ENCODE peak calls at places on chromosome 5, in four cellular contexts. Z is K562, J is HCT116, F is HepG2. T is an unnamed sample.

GRCh38 chr5:2782658-2783057 is 31.2 kb upstream of the IRX2 start:
- DNase-seq in Z (no peak), J (no peak), F (no peak), T (no peak)

GRCh38 chr5:116696356-116696755 is 121.7 kb upstream of the SEMA6A start:
- DNase-seq in Z (no peak), J (no peak), F (no peak), T (no peak)

GRCh38 chr5:143064661-143065060 is 294.5 kb downstream of the ARHGAP26 start:
- DNase-seq in Z (no peak), J (no peak), F (no peak), T (no peak)

GRCh38 chr5:114355086-114355830 is 6.6 kb upstream of the KCNN2 start:
- DNase-seq in Z (no peak), J (no peak), F (no peak), T (no peak)

GRCh38 chr5:25414746-25415145 is 770.0 kb upstream of the CDH10 start:
- DNase-seq in Z (no peak), J (no peak), F (no peak), T (no peak)

GRCh38 chr5:36078430-36078829 is 11.7 kb upstream of the UGT3A2 start:
- DNase-seq in Z (no peak), J (no peak), F (no peak), T (no peak)

GRCh38 chr5:115455241-115455640 is 89.3 kb downstream of the FEM1C start:
- DNase-seq in Z (no peak), J (no peak), F (no peak), T (no peak)

GRCh38 chr5:127898551-127899213 is 184.9 kb upstream of the SLC12A2 start:
- DNase-seq in Z (no peak), J (no peak), F (no peak), T (no peak)

GRCh38 chr5:66742896-66743247 is 146.7 kb downstream of the MAST4 start:
- DNase-seq in Z (no peak), J (no peak), F (no peak), T (no peak)

GRCh38 chr5:89556215-89557009 is 673.4 kb upstream of the MEF2C start:
- DNase-seq in Z (no peak), J (peak), F (no peak), T (no peak)

GRCh38 chr5:179696605-179697004 is 2.2 kb upstream of the CANX start:
- DNase-seq in Z (no peak), J (no peak), F (no peak), T (no peak)

GRCh38 chr5:179777909-179778308 is 15.9 kb upstream of the LTC4S start:
- DNase-seq in Z (no peak), J (no peak), F (no peak), T (no peak)

GRCh38 chr5:167702014-167702413 is 589.4 kb upstream of the WWC1 start:
- DNase-seq in Z (no peak), J (no peak), F (no peak), T (no peak)

GRCh38 chr5:58717303-58718012 is 134.6 kb downstream of the RAB3C start:
- DNase-seq in Z (no peak), J (no peak), F (no peak), T (peak)

GRCh38 chr5:157106668-157107461 is 2.0 kb downstream of the HAVCR2 start:
- DNase-seq in Z (no peak), J (no peak), F (no peak), T (no peak)

GRCh38 chr5:7324919-7325318 is 71.0 kb upstream of the ADCY2 start:
- DNase-seq in Z (no peak), J (no peak), F (no peak), T (no peak)

GRCh38 chr5:129447968-129448367 is 12.1 kb upstream of the ADAMTS19 start:
- DNase-seq in Z (no peak), J (no peak), F (no peak), T (no peak)

GRCh38 chr5:9339206-9339818 is 206.6 kb downstream of the SEMA5A start:
- DNase-seq in Z (peak), J (no peak), F (peak), T (no peak)

GRCh38 chr5:89534331-89534730 is 651.3 kb upstream of the MEF2C start:
- DNase-seq in Z (no peak), J (no peak), F (no peak), T (no peak)

GRCh38 chr5:151574597-151574996 is 16.5 kb downstream of the FAT2 start:
- DNase-seq in Z (no peak), J (no peak), F (no peak), T (no peak)

GRCh38 chr5:75214928-75215327 is 21.8 kb downstream of the ANKRD31 start:
- DNase-seq in Z (no peak), J (no peak), F (peak), T (no peak)

GRCh38 chr5:174793684-174794328 is 69.4 kb downstream of the MSX2 start:
- DNase-seq in Z (peak), J (peak), F (peak), T (peak)

GRCh38 chr5:156475831-156476551 is 149.0 kb downstream of the SGCD start:
- DNase-seq in Z (no peak), J (no peak), F (no peak), T (peak)

GRCh38 chr5:122154910-122155309 is 25.6 kb downstream of the ZNF474 start:
- DNase-seq in Z (peak), J (no peak), F (no peak), T (no peak)

DNA sequence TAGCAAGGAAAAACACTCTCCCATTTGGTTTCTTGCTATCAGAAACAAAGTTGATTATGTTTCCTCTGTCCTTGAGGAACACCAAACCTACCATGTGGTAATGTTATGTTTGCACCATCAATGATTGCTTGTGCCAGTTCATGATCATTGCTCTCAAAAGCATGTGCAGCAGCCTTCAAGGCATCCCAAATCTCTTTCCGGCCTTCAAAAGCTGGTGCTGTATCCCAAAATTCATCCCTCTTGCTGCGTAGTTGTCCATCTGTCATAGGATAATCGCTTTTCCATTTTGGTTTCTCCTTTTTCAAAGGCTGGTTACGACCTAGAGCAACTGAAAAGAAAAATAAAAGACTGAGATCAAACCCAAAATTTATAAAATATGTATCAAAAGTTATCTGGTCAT is 40.1 kb downstream of the EFCAB9 start:
- DNase-seq in Z (no peak), J (no peak), F (no peak), T (no peak)
- TF ChIP-seq FOSL1 in Z (no peak), J (no peak), F (no peak), T (no peak)

GRCh38 chr5:38556599-38557308 is at the start of gene LIFR:
- DNase-seq in Z (peak), J (peak), F (peak), T (no peak)
- TF ChIP-seq FOSL1 in Z (no peak), J (no peak), F (no peak), T (no peak)

DNA sequence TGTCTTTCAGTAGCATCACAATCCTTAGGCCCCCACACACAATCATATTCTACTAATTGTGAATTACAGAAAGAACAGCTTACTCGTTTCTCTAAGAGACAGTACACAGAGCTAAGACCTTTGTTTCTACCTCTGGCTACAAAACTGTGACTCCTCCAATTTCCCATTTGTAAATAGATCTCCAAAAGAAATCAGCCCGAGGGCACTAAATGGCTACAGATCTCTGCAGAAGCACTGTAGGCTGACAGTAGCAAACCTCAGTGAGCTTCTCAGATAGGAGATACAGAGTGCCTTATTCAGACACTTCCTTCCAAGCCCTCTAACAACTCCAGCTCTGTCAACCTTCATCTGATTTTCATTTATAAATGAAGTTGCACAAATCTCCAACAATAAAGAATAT is 51.0 kb downstream of the EFNA5 start:
- DNase-seq in Z (no peak), J (no peak), F (no peak), T (no peak)
- TF ChIP-seq FOSL1 in Z (no peak), J (no peak), F (no peak), T (no peak)

DNA sequence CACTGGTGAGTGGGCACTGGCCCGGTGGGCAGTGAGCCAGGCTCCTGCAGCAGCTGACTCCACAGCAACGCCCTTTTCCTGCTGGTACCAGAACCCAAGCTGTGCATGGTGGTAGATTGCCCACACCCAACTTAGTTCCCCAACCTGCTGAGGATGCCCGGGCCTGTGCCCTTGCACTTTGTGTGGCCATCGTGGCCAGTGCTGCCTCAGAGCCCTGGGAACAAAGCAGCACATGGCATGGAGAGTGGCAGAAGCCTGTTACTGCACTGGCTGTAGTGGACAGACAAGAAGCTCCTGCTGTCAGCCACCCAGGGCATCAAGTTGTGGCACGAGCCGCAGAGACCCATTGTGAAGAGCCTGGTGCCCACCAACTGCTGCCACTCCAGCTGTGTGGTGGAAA is 612.9 kb downstream of the DNAH5 start:
- DNase-seq in Z (no peak), J (no peak), F (no peak), T (no peak)
- TF ChIP-seq FOSL1 in Z (no peak), J (no peak), F (no peak), T (no peak)

GRCh38 chr5:13660072-13660471 is 284.4 kb downstream of the DNAH5 start:
- DNase-seq in Z (no peak), J (no peak), F (no peak), T (no peak)
- TF ChIP-seq FOSL1 in Z (no peak), J (no peak), F (no peak), T (no peak)

T was measured in H1.